ENCODE peak calls at places on chromosomes 11 and 22, in eight cellular contexts. One of them, this sample, is unnamed.

GRCh38 chr11:79503028-79503427 is 62.2 kb upstream of the TENM4 start:
- DNase-seq in heart right ventricle: peak; percentile 23
- DNase-seq in foreskin fibroblast: no peak
- DNase-seq in brain microvascular endothelial cell: no peak
- DNase-seq in body of pancreas: no peak
- DNase-seq in astrocyte of the cerebellum: peak; percentile 83
- DNase-seq in IMR-90: no peak
- DNase-seq in pancreas: no peak
- DNase-seq in this sample: no peak

GRCh38 chr11:13776134-13776815 is 107.8 kb downstream of the FAR1 start:
- DNase-seq in heart right ventricle: no peak
- DNase-seq in foreskin fibroblast: peak; percentile 2
- DNase-seq in brain microvascular endothelial cell: no peak
- DNase-seq in body of pancreas: no peak
- DNase-seq in astrocyte of the cerebellum: no peak
- DNase-seq in IMR-90: no peak
- DNase-seq in pancreas: no peak
- DNase-seq in this sample: peak; percentile 12

GRCh38 chr11:123431619-123432018 is 1.6 kb downstream of the GRAMD1B start:
- DNase-seq in heart right ventricle: no peak
- DNase-seq in foreskin fibroblast: no peak
- DNase-seq in brain microvascular endothelial cell: no peak
- DNase-seq in body of pancreas: no peak
- DNase-seq in astrocyte of the cerebellum: no peak
- DNase-seq in IMR-90: peak; percentile 23
- DNase-seq in pancreas: no peak
- DNase-seq in this sample: peak; percentile 39

GRCh38 chr11:116353517-116353916 is 419.3 kb downstream of the BUD13 start:
- DNase-seq in heart right ventricle: no peak
- DNase-seq in foreskin fibroblast: no peak
- DNase-seq in brain microvascular endothelial cell: no peak
- DNase-seq in body of pancreas: no peak
- DNase-seq in astrocyte of the cerebellum: no peak
- DNase-seq in IMR-90: no peak
- DNase-seq in pancreas: peak; percentile 38
- DNase-seq in this sample: peak; percentile 1

GRCh38 chr11:112128483-112129121 is 35.3 kb downstream of the IL18 start:
- DNase-seq in heart right ventricle: peak; percentile 18
- DNase-seq in foreskin fibroblast: peak; percentile 82
- DNase-seq in brain microvascular endothelial cell: peak; percentile 89
- DNase-seq in body of pancreas: no peak
- DNase-seq in astrocyte of the cerebellum: peak; percentile 40
- DNase-seq in IMR-90: peak; percentile 85
- DNase-seq in pancreas: no peak
- DNase-seq in this sample: peak; percentile 87

GRCh38 chr22:22927196-22927887 is 39.7 kb downstream of the IGLL5 start:
- DNase-seq in heart right ventricle: no peak
- DNase-seq in foreskin fibroblast: no peak
- DNase-seq in brain microvascular endothelial cell: no peak
- DNase-seq in body of pancreas: no peak
- DNase-seq in astrocyte of the cerebellum: no peak
- DNase-seq in IMR-90: no peak
- DNase-seq in pancreas: no peak
- DNase-seq in this sample: no peak

GRCh38 chr11:102836290-102836875 is 7.0 kb downstream of the MMP3 start:
- DNase-seq in heart right ventricle: no peak
- DNase-seq in foreskin fibroblast: peak; percentile 47
- DNase-seq in brain microvascular endothelial cell: peak; percentile 65
- DNase-seq in body of pancreas: no peak
- DNase-seq in astrocyte of the cerebellum: peak; percentile 26
- DNase-seq in IMR-90: peak; percentile 78
- DNase-seq in pancreas: no peak
- DNase-seq in this sample: peak; percentile 86

GRCh38 chr22:41780714-41781507 is 19.6 kb upstream of the CCDC134 start:
- DNase-seq in heart right ventricle: peak; percentile 44
- DNase-seq in foreskin fibroblast: no peak
- DNase-seq in brain microvascular endothelial cell: peak; percentile 42
- DNase-seq in body of pancreas: no peak
- DNase-seq in astrocyte of the cerebellum: no peak
- DNase-seq in IMR-90: peak; percentile 63
- DNase-seq in pancreas: no peak
- DNase-seq in this sample: peak; percentile 33

GRCh38 chr11:9264381-9265210 is 554 bp downstream of the DENND5A start:
- DNase-seq in heart right ventricle: peak; percentile 47
- DNase-seq in foreskin fibroblast: peak; percentile 81
- DNase-seq in brain microvascular endothelial cell: peak; percentile 71
- DNase-seq in body of pancreas: peak; percentile 37
- DNase-seq in astrocyte of the cerebellum: peak; percentile 43
- DNase-seq in IMR-90: peak; percentile 81
- DNase-seq in pancreas: peak; percentile 47
- DNase-seq in this sample: peak; percentile 80

GRCh38 chr22:41524283-41524682 is 20.0 kb downstream of the POLR3H start:
- DNase-seq in heart right ventricle: peak; percentile 76
- DNase-seq in foreskin fibroblast: no peak
- DNase-seq in brain microvascular endothelial cell: peak; percentile 52
- DNase-seq in body of pancreas: peak; percentile 73
- DNase-seq in astrocyte of the cerebellum: no peak
- DNase-seq in IMR-90: peak; percentile 78
- DNase-seq in pancreas: peak; percentile 64
- DNase-seq in this sample: no peak

GRCh38 chr11:69981119-69981770 is 96.9 kb upstream of the ANO1 start:
- DNase-seq in heart right ventricle: no peak
- DNase-seq in foreskin fibroblast: no peak
- DNase-seq in brain microvascular endothelial cell: no peak
- DNase-seq in body of pancreas: no peak
- DNase-seq in astrocyte of the cerebellum: no peak
- DNase-seq in IMR-90: no peak
- DNase-seq in pancreas: no peak
- DNase-seq in this sample: no peak

GRCh38 chr11:86475027-86475426 is 100.3 kb downstream of the CCDC81 start:
- DNase-seq in heart right ventricle: no peak
- DNase-seq in foreskin fibroblast: no peak
- DNase-seq in brain microvascular endothelial cell: no peak
- DNase-seq in body of pancreas: no peak
- DNase-seq in astrocyte of the cerebellum: no peak
- DNase-seq in IMR-90: no peak
- DNase-seq in pancreas: no peak
- DNase-seq in this sample: no peak

GRCh38 chr11:80916180-80916811 is 1475.5 kb upstream of the TENM4 start:
- DNase-seq in heart right ventricle: no peak
- DNase-seq in foreskin fibroblast: no peak
- DNase-seq in brain microvascular endothelial cell: no peak
- DNase-seq in body of pancreas: no peak
- DNase-seq in astrocyte of the cerebellum: no peak
- DNase-seq in IMR-90: no peak
- DNase-seq in pancreas: no peak
- DNase-seq in this sample: peak; percentile 34

GRCh38 chr11:6542727-6543126 is 45.6 kb downstream of the DNHD1 start:
- DNase-seq in heart right ventricle: no peak
- DNase-seq in foreskin fibroblast: no peak
- DNase-seq in brain microvascular endothelial cell: no peak
- DNase-seq in body of pancreas: no peak
- DNase-seq in astrocyte of the cerebellum: no peak
- DNase-seq in IMR-90: no peak
- DNase-seq in pancreas: no peak
- DNase-seq in this sample: no peak

GRCh38 chr11:70415176-70415575 is 16.8 kb downstream of the CTTN start:
- DNase-seq in heart right ventricle: no peak
- DNase-seq in foreskin fibroblast: peak; percentile 91
- DNase-seq in brain microvascular endothelial cell: peak; percentile 90
- DNase-seq in body of pancreas: no peak
- DNase-seq in astrocyte of the cerebellum: peak; percentile 22
- DNase-seq in IMR-90: peak; percentile 96
- DNase-seq in pancreas: no peak
- DNase-seq in this sample: no peak

GRCh38 chr11:46125284-46125683 is 4.0 kb upstream of the PHF21A start:
- DNase-seq in heart right ventricle: no peak
- DNase-seq in foreskin fibroblast: no peak
- DNase-seq in brain microvascular endothelial cell: no peak
- DNase-seq in body of pancreas: no peak
- DNase-seq in astrocyte of the cerebellum: no peak
- DNase-seq in IMR-90: no peak
- DNase-seq in pancreas: no peak
- DNase-seq in this sample: no peak

GRCh38 chr11:36485296-36485870 is 24.7 kb downstream of the TRAF6 start:
- DNase-seq in heart right ventricle: no peak
- DNase-seq in foreskin fibroblast: no peak
- DNase-seq in brain microvascular endothelial cell: no peak
- DNase-seq in body of pancreas: no peak
- DNase-seq in astrocyte of the cerebellum: no peak
- DNase-seq in IMR-90: no peak
- DNase-seq in pancreas: no peak
- DNase-seq in this sample: no peak

GRCh38 chr11:65434057-65434666 is 11.6 kb downstream of the NEAT1 start:
- DNase-seq in heart right ventricle: no peak
- DNase-seq in foreskin fibroblast: no peak
- DNase-seq in brain microvascular endothelial cell: no peak
- DNase-seq in body of pancreas: no peak
- DNase-seq in astrocyte of the cerebellum: no peak
- DNase-seq in IMR-90: peak; percentile 34
- DNase-seq in pancreas: no peak
- DNase-seq in this sample: peak; percentile 38
- H3K4me3 ChIP-seq in heart right ventricle: peak overlapping the region; percentile 27
- H3K4me3 ChIP-seq in foreskin fibroblast: peak overlapping the region; percentile 18
- H3K4me3 ChIP-seq in brain microvascular endothelial cell: peak overlapping the region; percentile 26
- H3K4me3 ChIP-seq in body of pancreas: no peak overlapping the region
- H3K4me3 ChIP-seq in astrocyte of the cerebellum: peak overlapping the region; percentile 17
- H3K4me3 ChIP-seq in IMR-90: peak overlapping the region; percentile 2
- H3K4me3 ChIP-seq in pancreas: no peak overlapping the region
- H3K4me3 ChIP-seq in this sample: peak overlapping the region; percentile 0

DNA sequence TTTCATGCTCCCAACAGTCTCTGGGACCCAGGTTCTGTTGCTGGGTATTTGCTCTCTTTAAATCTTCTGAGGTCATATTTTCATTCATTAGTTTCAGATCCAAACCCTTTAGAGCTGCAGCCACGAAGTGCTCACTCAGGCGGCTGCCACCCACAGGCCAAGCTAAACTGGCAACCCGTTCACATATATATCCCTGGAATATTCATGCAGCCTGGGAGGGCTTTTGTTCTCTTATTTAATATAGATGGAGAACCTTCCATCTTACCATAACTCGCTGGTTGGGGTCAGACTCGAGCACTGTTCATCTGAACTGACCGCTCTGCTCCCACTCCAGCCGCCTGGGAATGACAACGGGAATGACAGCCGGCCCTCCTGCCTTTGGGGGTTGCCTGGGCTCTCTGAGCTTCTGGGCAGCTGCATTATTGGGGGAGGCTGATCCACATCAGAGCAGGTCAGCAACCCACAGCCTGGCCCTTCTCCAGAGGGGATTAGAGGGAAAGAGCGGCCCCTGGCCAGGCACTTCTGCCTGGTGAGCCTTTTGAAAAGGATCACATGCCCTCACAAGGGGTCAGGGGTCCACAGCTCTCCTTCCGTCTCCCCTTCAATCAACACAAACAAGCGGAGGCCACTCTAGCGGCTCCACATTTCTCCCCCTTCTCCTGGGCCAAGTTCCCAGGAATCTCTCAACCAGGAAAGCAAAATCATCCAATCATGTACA is 11.9 kb downstream of the TMEM184B start:
- DNase-seq in heart right ventricle: no peak
- DNase-seq in foreskin fibroblast: no peak
- DNase-seq in brain microvascular endothelial cell: no peak
- DNase-seq in body of pancreas: no peak
- DNase-seq in astrocyte of the cerebellum: no peak
- DNase-seq in IMR-90: peak; percentile 29
- DNase-seq in pancreas: no peak
- DNase-seq in this sample: no peak
- TF ChIP-seq CTCF in heart right ventricle: no peak
- TF ChIP-seq CTCF in foreskin fibroblast: no peak
- TF ChIP-seq CTCF in brain microvascular endothelial cell: peak; percentile 49
- TF ChIP-seq CTCF in body of pancreas: no peak
- TF ChIP-seq CTCF in astrocyte of the cerebellum: peak; percentile 43
- TF ChIP-seq CTCF in IMR-90: peak; percentile 25
- TF ChIP-seq CTCF in pancreas: no peak
- TF ChIP-seq CTCF in this sample: no peak

DNA sequence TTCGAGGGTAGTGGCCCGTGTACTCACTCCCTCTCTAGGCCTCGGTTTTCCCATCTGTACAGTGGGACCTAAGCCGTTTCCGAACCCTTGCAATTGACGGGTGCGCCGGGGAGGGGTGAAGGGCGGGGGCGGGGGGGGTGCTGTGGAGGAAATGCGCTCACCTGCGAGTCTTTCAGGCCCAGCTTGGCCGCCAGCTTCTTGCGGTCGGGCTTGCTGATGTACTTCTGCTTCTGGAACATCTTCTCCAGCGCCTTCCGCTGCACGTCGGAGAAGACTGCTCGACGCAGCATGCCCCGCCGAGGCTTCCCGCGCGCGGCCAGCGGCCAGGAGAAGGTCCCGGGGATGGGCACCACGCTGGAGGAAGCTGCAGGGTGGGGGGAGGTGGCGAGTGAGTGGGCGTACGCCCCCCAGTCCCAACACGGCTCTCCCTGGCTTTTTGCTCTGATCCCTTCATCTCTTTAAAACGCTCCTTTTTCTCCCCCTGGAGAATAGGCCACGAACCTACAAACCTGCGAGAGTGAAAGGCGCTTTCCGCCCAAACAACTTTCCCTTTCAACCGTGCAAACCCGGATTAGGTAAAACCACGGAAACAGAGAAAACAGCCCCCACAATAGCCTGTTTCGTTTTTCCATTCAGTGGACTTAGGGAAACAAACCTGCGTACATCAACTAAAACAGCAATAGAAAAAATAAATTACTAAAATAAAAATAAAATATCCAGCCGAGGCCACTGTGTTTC is 3.2 kb downstream of the DBX1 start:
- DNase-seq in heart right ventricle: no peak
- DNase-seq in foreskin fibroblast: no peak
- DNase-seq in brain microvascular endothelial cell: no peak
- DNase-seq in body of pancreas: no peak
- DNase-seq in astrocyte of the cerebellum: no peak
- DNase-seq in IMR-90: no peak
- DNase-seq in pancreas: no peak
- DNase-seq in this sample: no peak
- H3K4me3 ChIP-seq in heart right ventricle: peak overlapping the region; percentile 34
- H3K4me3 ChIP-seq in foreskin fibroblast: no peak overlapping the region
- H3K4me3 ChIP-seq in brain microvascular endothelial cell: no peak overlapping the region
- H3K4me3 ChIP-seq in body of pancreas: no peak overlapping the region
- H3K4me3 ChIP-seq in astrocyte of the cerebellum: no peak overlapping the region
- H3K4me3 ChIP-seq in IMR-90: no peak overlapping the region
- H3K4me3 ChIP-seq in pancreas: no peak overlapping the region
- H3K4me3 ChIP-seq in this sample: no peak overlapping the region

DNA sequence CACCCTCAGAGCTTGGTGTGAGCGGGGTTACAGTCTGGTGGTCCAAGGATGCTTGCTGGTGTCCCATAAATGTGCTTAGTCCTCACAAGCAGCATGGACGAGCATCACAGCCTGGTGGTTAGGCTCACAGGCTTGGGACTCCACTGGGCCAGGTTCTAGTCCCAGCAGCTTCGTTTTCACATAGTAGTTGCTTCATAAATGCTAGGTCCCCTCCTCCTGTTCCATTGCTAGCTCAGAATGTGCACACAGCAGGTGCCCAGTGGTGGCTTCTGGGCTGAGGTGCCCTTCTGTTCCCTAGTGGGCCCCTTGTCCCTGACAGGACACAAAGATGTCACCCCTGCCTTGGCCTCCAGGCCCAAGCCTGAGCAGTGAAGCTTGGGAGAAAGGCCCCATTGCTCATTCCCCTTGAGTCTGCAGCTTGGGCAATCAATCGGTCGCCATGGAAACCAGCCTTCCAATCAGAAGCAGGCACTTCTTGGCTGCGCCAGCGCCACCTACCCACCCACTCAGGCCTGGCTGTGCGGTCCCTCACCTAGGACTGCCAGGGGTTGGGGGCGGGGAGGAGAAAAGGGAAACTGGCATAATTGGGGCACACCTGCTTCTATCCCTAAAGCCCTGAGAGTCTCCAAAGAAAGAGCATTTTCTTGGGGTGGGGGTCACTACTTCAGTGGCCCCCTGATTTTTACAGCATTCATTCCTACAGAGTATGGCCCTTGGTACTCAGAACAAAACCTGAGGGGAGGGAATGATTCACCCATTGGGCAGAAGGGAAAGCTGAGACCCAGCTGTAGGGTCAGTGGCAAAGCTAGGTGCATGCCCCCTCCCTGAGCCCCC is 48.1 kb downstream of the CYTH4 start:
- DNase-seq in heart right ventricle: no peak
- DNase-seq in foreskin fibroblast: peak; percentile 86
- DNase-seq in brain microvascular endothelial cell: peak; percentile 88
- DNase-seq in body of pancreas: peak; percentile 44
- DNase-seq in astrocyte of the cerebellum: peak; percentile 41
- DNase-seq in IMR-90: peak; percentile 90
- DNase-seq in pancreas: peak; percentile 57
- DNase-seq in this sample: peak; percentile 93
- TF ChIP-seq CTCF in heart right ventricle: no peak
- TF ChIP-seq CTCF in foreskin fibroblast: no peak
- TF ChIP-seq CTCF in brain microvascular endothelial cell: peak; percentile 60
- TF ChIP-seq CTCF in body of pancreas: no peak
- TF ChIP-seq CTCF in astrocyte of the cerebellum: peak; percentile 29
- TF ChIP-seq CTCF in IMR-90: peak; percentile 33
- TF ChIP-seq CTCF in pancreas: no peak
- TF ChIP-seq CTCF in this sample: peak; percentile 24